ENCODE peak calls at places on chromosomes 11 and 22, in seven cellular contexts. Y is nephron progenitor cell; D is Peyer's patch; B is CD8-positive, alpha-beta T cell; G is activated CD8-positive, alpha-beta T cell treated with anti-CD3 and anti-CD28 coated beads for 36 hours; N is brain microvascular endothelial cell; J is GM23338. T is an unnamed sample.

GRCh38 chr11:65225284-65226102 is 36.3 kb upstream of the POLA2 start:
- DNase-seq in G (peak), D (peak), B (no peak), J (peak), Y (peak), N (peak), T (no peak)

GRCh38 chr22:41875531-41876242 is 39.2 kb downstream of the SHISA8 start:
- DNase-seq in Y (no peak), G (no peak), J (no peak), N (no peak), B (no peak), D (no peak), T (no peak)

GRCh38 chr22:21917206-21917958 is 35.3 kb downstream of the PPM1F start:
- DNase-seq in N (no peak), G (no peak), D (no peak), J (peak), Y (peak), B (no peak), T (no peak)

GRCh38 chr22:19761022-19761499 is 483 bp downstream of the TBX1 start:
- DNase-seq in D (no peak), J (peak), B (no peak), N (no peak), Y (no peak), G (no peak), T (no peak)

GRCh38 chr11:94199367-94200130 is 70.9 kb downstream of the PANX1 start:
- DNase-seq in Y (no peak), D (no peak), N (no peak), G (no peak), J (no peak), B (no peak), T (no peak)

GRCh38 chr11:36372101-36372767 is 76.1 kb downstream of the PRR5L start:
- DNase-seq in G (no peak), N (peak), B (no peak), J (no peak), Y (no peak), D (no peak), T (no peak)

GRCh38 chr11:124276081-124276480 is 19.9 kb downstream of the OR8G5 start:
- DNase-seq in Y (no peak), J (no peak), B (no peak), D (no peak), G (peak), N (no peak), T (no peak)

GRCh38 chr11:17766590-17766989 is 32.0 kb downstream of the KCNC1 start:
- DNase-seq in B (no peak), Y (peak), G (no peak), N (no peak), D (peak), J (peak), T (peak)

GRCh38 chr22:46062971-46063631 is 86.1 kb upstream of the WNT7B start:
- DNase-seq in G (no peak), B (no peak), Y (no peak), J (no peak), D (peak), N (no peak), T (peak)

GRCh38 chr11:8183136-8183535 is 14.3 kb upstream of the RIC3 start:
- DNase-seq in B (no peak), J (no peak), Y (no peak), G (no peak), D (no peak), N (no peak), T (no peak)

GRCh38 chr22:39478461-39478860 is 21.6 kb downstream of the MGAT3 start:
- DNase-seq in Y (peak), B (no peak), D (peak), N (no peak), J (peak), G (peak), T (no peak)

GRCh38 chr11:47992959-47993820 is 12.8 kb downstream of the PTPRJ start:
- DNase-seq in N (peak), Y (no peak), B (no peak), D (no peak), G (no peak), J (no peak), T (peak)

GRCh38 chr11:70578831-70579230 is 180.5 kb downstream of the CTTN start:
- DNase-seq in D (no peak), G (no peak), N (no peak), Y (no peak), B (no peak), J (no peak), T (peak)

GRCh38 chr22:43399338-43399979 is 12.4 kb upstream of the MPPED1 start:
- DNase-seq in B (no peak), Y (no peak), D (peak), J (no peak), N (no peak), G (no peak), T (no peak)

GRCh38 chr11:113528982-113529381 is 53.8 kb upstream of the DRD2 start:
- DNase-seq in N (no peak), J (no peak), D (no peak), G (no peak), B (no peak), Y (no peak), T (no peak)

GRCh38 chr11:31799794-31800397 is 11.2 kb downstream of the PAX6 start:
- DNase-seq in N (no peak), Y (no peak), D (no peak), G (no peak), B (no peak), J (peak), T (no peak)

GRCh38 chr11:105968021-105968697 is 53.9 kb downstream of the MSANTD4 start:
- DNase-seq in B (no peak), G (no peak), N (peak), D (no peak), Y (no peak), J (no peak), T (no peak)

GRCh38 chr11:112735470-112735869 is 225.8 kb upstream of the NCAM1 start:
- DNase-seq in G (no peak), J (no peak), B (no peak), N (no peak), D (no peak), Y (no peak), T (no peak)

GRCh38 chr22:40237241-40237640 is 59.5 kb downstream of the TNRC6B start:
- DNase-seq in N (no peak), J (no peak), Y (no peak), D (no peak), G (peak), B (no peak), T (no peak)

GRCh38 chr22:41943661-41944209 is 3.2 kb downstream of the CENPM start:
- DNase-seq in N (peak), D (no peak), B (no peak), J (peak), G (no peak), Y (no peak), T (no peak)

GRCh38 chr22:43006753-43007152 is 8.2 kb downstream of the PACSIN2 start:
- DNase-seq in Y (no peak), N (no peak), G (no peak), D (no peak), J (no peak), B (no peak), T (no peak)

GRCh38 chr11:69055212-69055586 is 6.5 kb downstream of the TPCN2 start:
- DNase-seq in G (no peak), J (no peak), Y (no peak), D (peak), B (no peak), N (no peak), T (no peak)

GRCh38 chr22:20141186-20142077 is 9.4 kb downstream of the CCDC188 start:
- DNase-seq in J (no peak), N (peak), D (no peak), G (no peak), Y (no peak), B (no peak), T (no peak)

GRCh38 chr11:15663778-15664218 is 549.1 kb downstream of the INSC start:
- DNase-seq in B (no peak), N (no peak), D (no peak), Y (peak), J (peak), G (no peak), T (no peak)

GRCh38 chr11:46736615-46737014 is 17.6 kb downstream of the F2 start:
- DNase-seq in B (no peak), D (no peak), N (no peak), Y (no peak), J (no peak), G (no peak), T (no peak)

GRCh38 chr11:117815262-117815803 is 9.2 kb downstream of the FXYD2 start:
- DNase-seq in D (no peak), G (peak), N (no peak), B (peak), J (no peak), Y (no peak), T (no peak)

GRCh38 chr22:17201285-17201945 is 17.8 kb downstream of the ADA2 start:
- DNase-seq in N (no peak), B (no peak), G (no peak), D (no peak), J (peak), Y (no peak), T (no peak)
- TF ChIP-seq CTCF in N (peak), B (no peak), G (no peak), D (no peak), J (peak), Y (no peak), T (peak)

GRCh38 chr22:17162731-17163130 is 3.7 kb upstream of the HDHD5 start:
- DNase-seq in B (no peak), D (no peak), N (no peak), G (no peak), J (no peak), Y (no peak), T (no peak)

GRCh38 chr22:17161991-17162390 is 2.9 kb upstream of the HDHD5 start:
- DNase-seq in Y (no peak), B (no peak), D (no peak), J (no peak), N (no peak), G (no peak), T (no peak)

GRCh38 chr22:17167486-17167885 is 8.4 kb upstream of the HDHD5 start:
- DNase-seq in G (no peak), Y (no peak), D (no peak), J (no peak), B (no peak), N (no peak), T (no peak)

GRCh38 chr22:17159504-17159951 is 451 bp upstream of the HDHD5 start:
- DNase-seq in B (no peak), J (peak), Y (no peak), N (peak), D (peak), G (peak), T (no peak)

DNA sequence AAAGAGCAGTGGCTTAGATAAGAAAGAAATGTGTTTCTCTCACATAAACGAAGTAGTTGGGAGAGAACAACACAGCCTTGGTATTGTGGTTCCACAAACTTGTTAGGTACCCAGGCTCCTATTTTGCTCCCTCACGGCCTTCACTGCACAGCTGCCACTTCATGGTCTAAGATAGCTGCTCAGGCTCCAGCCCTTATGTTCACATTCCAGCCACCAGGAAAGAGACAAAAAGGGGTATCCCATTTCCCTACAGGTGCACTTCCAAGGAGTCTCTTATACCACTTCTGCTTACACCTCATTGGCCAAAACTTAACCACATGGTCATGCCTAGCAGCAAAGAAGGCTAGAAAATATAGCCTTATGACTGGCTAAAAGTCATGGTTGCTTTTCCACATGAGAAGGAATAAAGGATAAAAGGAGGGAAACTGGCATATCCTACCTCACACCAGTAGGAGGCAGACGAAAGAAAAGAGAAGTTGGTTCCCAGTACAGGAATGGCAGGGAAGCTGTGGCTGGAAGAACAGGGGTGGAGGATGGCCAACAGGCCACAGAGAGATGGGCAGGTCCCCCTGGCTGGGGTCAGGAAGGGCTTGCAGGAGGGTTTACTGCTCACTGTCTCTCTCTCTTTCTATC is 5.4 kb upstream of the HDHD5 start:
- DNase-seq in N (no peak), J (peak), Y (no peak), G (no peak), B (no peak), D (no peak), T (no peak)
- TF ChIP-seq CTCF in N (peak), J (peak), Y (peak), G (no peak), B (no peak), D (no peak), T (peak)

GRCh38 chr11:119361056-119361787 is 14.7 kb upstream of the MFRP start:
- DNase-seq in J (peak), Y (peak), G (peak), D (peak), N (peak), B (no peak), T (no peak)
- TF ChIP-seq CTCF in J (no peak), Y (no peak), G (no peak), D (no peak), N (no peak), B (no peak), T (peak)

GRCh38 chr11:102807921-102808320 is 10.0 kb upstream of the MMP1 start:
- DNase-seq in B (no peak), N (peak), G (peak), D (no peak), J (peak), Y (peak), T (no peak)
- TF ChIP-seq CTCF in B (no peak), N (peak), G (no peak), D (no peak), J (peak), Y (peak), T (peak)

GRCh38 chr11:61814242-61814957 is 2.4 kb downstream of the FADS1 start:
- DNase-seq in Y (no peak), D (no peak), J (peak), G (peak), N (peak), B (no peak), T (peak)

GRCh38 chr11:61814958-61815789 is 1.6 kb downstream of the FADS1 start:
- DNase-seq in N (peak), B (no peak), D (peak), Y (peak), G (peak), J (peak), T (peak)

GRCh38 chr11:61817471-61818202 is 834 bp upstream of the FADS1 start:
- DNase-seq in N (no peak), G (no peak), J (no peak), B (no peak), D (no peak), Y (no peak), T (peak)

GRCh38 chr11:61815790-61816735 is 740 bp downstream of the FADS1 start:
- DNase-seq in B (no peak), Y (peak), J (peak), G (peak), D (peak), N (peak), T (peak)

DNA sequence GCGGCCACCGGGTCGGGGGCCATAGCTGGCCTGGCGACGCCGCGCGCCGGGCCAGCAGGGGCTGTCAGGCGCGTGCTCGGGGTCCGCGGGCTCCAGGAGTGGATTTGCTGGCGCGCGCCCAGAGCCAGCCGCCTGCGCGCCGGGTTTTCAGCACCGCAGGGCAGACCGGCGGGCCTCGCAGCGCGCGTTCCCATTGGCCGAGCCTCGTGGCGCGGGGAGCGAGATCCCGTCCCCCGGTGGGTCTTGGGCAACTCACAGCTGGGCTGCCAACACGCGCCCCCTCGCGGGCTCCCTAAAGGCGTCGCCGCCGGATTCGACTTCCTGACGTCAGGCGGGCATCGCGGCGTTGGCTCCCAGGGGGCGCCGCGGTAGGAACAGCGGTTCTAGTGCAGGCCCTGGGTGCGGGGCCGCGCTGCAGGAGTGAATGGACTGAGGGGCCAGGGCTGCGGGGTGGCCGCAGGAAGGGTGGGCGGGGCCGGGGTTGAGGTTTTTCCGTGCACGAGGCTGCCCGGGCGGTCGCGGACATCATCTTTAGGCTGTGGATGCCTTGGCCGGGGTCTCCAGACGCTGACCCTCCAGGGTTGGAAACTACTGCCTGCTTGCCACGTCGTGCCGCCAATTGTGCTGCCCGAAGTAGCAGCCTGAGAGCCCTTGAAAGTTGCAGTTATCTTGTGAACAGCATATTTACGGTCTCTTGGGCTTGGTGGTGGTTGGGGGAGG is at the start of gene FADS1:
- DNase-seq in B (peak), Y (peak), D (peak), J (peak), N (peak), G (peak), T (peak)
- TF ChIP-seq CTCF in B (no peak), Y (peak), D (peak), J (peak), N (peak), G (peak), T (peak)

GRCh38 chr11:43988040-43988793 is 45.8 kb downstream of the C11orf96 start:
- DNase-seq in B (no peak), N (peak), Y (no peak), D (no peak), J (no peak), G (no peak), T (no peak)
- TF ChIP-seq CTCF in B (no peak), N (peak), Y (no peak), D (no peak), J (peak), G (no peak), T (peak)

GRCh38 chr22:38469306-38469781 is 1.4 kb downstream of the KDELR3 start:
- DNase-seq in D (peak), G (no peak), B (no peak), Y (no peak), J (no peak), N (no peak), T (no peak)

GRCh38 chr22:38465673-38466490 is 2.0 kb upstream of the KDELR3 start:
- DNase-seq in G (no peak), J (no peak), Y (no peak), D (peak), N (no peak), B (no peak), T (peak)

GRCh38 chr22:38468761-38469305 is 937 bp downstream of the KDELR3 start:
- DNase-seq in B (no peak), Y (no peak), D (peak), N (no peak), G (no peak), J (no peak), T (no peak)

GRCh38 chr22:38467438-38467903 is 425 bp upstream of the KDELR3 start:
- DNase-seq in G (no peak), B (no peak), N (no peak), Y (no peak), D (peak), J (peak), T (no peak)

GRCh38 chr22:38467904-38468760 is at the start of gene KDELR3:
- DNase-seq in N (peak), J (peak), G (peak), D (peak), Y (peak), B (no peak), T (no peak)
- TF ChIP-seq CTCF in N (peak), J (peak), G (peak), D (no peak), Y (peak), B (no peak), T (peak)

DNA sequence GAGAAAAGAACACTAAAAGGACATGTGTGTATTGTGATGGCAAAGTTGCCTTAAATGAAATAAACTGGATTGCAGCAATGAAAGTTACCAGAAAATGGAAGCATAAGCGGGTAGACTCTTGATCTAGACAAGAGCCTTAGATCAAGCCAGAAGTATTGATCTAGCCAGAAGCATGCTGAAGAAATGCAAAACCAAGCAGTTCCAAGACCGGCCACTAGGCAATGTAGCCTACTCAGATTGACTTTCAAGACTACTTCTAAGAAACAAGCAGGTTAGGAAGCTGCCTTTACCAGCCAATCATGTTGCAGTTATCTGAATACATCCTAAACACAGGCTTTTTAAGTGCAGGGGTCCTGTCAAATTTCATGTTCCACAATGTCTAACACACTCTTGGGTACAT is 54.6 kb downstream of the KCNA4 start:
- DNase-seq in D (no peak), G (peak), B (no peak), J (peak), N (no peak), Y (peak), T (no peak)
- TF ChIP-seq CTCF in D (no peak), G (no peak), B (no peak), J (peak), N (peak), Y (peak), T (peak)

T was measured in chondrocyte.